ENCODE peak calls at places on chromosomes 13 and 19, in nine cellular contexts. F is brain microvascular endothelial cell, A is AG04450, Q is psoas muscle, T is GM20000, I is RWPE1, H is body of pancreas, C is vagina, Y is HFFc6. W is an unnamed sample.

GRCh38 chr13:30577381-30577780 is 40.3 kb upstream of the USPL1 start:
- DNase-seq in Q (no peak), F (peak), A (peak), H (no peak), T (peak), C (no peak), Y (peak), I (peak), W (peak)

GRCh38 chr13:110126391-110126961 is 180.5 kb downstream of the COL4A1 start:
- DNase-seq in F (peak), C (no peak), A (peak), T (no peak), Q (peak), I (peak), Y (peak), H (peak), W (peak)

GRCh38 chr19:51994048-51994644 is 7.5 kb upstream of the ZNF350 start:
- DNase-seq in I (no peak), Q (no peak), Y (no peak), T (no peak), A (no peak), F (no peak), H (no peak), C (no peak), W (no peak)

GRCh38 chr19:48874309-48875135 is 2.3 kb downstream of the PPP1R15A start:
- DNase-seq in F (peak), C (no peak), T (no peak), A (no peak), Q (peak), I (no peak), Y (peak), H (peak), W (peak)

GRCh38 chr19:45406957-45407375 is 522 bp downstream of the POLR1G start:
- DNase-seq in I (no peak), Y (no peak), T (no peak), H (no peak), C (no peak), Q (no peak), F (no peak), A (no peak), W (no peak)

GRCh38 chr13:29162638-29163037 is 342.5 kb downstream of the MTUS2 start:
- DNase-seq in A (no peak), Q (no peak), I (no peak), H (no peak), F (no peak), Y (peak), T (no peak), C (no peak), W (no peak)

GRCh38 chr13:76711515-76712182 is 174.6 kb downstream of the KCTD12 start:
- DNase-seq in C (no peak), F (peak), Y (peak), H (no peak), A (peak), T (no peak), Q (no peak), I (peak), W (no peak)

GRCh38 chr13:46339035-46339666 is 47.9 kb downstream of the RUBCNL start:
- DNase-seq in A (no peak), T (peak), F (peak), Q (no peak), H (peak), C (no peak), I (no peak), Y (peak), W (no peak)

GRCh38 chr13:39637890-39638289 is 17.6 kb upstream of the COG6 start:
- DNase-seq in T (no peak), Y (no peak), C (no peak), F (no peak), H (no peak), I (no peak), A (no peak), Q (no peak), W (no peak)

GRCh38 chr13:99218969-99219368 is 18.3 kb downstream of the UBAC2 start:
- DNase-seq in A (no peak), Y (no peak), Q (no peak), F (no peak), C (no peak), H (no peak), I (no peak), T (no peak), W (no peak)

GRCh38 chr13:98451676-98452105 is 125.2 kb downstream of the STK24 start:
- DNase-seq in F (peak), Y (no peak), T (no peak), C (no peak), I (no peak), Q (peak), A (no peak), H (peak), W (no peak)

GRCh38 chr13:92097337-92097903 is 699.0 kb downstream of the GPC5 start:
- DNase-seq in I (no peak), Q (no peak), H (no peak), F (no peak), Y (no peak), T (no peak), A (no peak), C (no peak), W (no peak)

GRCh38 chr19:17075860-17076538 is 422 bp downstream of the MYO9B start:
- DNase-seq in H (peak), T (peak), C (no peak), A (no peak), I (peak), Y (no peak), Q (peak), F (peak), W (no peak)

GRCh38 chr13:32837307-32837972 is 178.8 kb upstream of the KL start:
- DNase-seq in Y (no peak), C (no peak), T (no peak), H (no peak), I (no peak), Q (no peak), A (no peak), F (no peak), W (no peak)

GRCh38 chr13:50942630-50943311 is 33.2 kb downstream of the RNASEH2B start:
- DNase-seq in T (no peak), C (no peak), I (no peak), H (no peak), A (no peak), F (no peak), Y (no peak), Q (no peak), W (no peak)

GRCh38 chr19:367561-367960 is 23.0 kb upstream of the MIER2 start:
- DNase-seq in H (no peak), Q (no peak), I (no peak), C (no peak), F (no peak), A (no peak), Y (no peak), T (no peak), W (no peak)

GRCh38 chr19:41839211-41839610 is 5.3 kb downstream of the LYPD4 start:
- DNase-seq in Q (no peak), C (no peak), H (no peak), F (no peak), Y (no peak), I (no peak), T (no peak), A (no peak), W (no peak)

GRCh38 chr13:84658881-84659661 is 776.8 kb upstream of the SLITRK1 start:
- DNase-seq in I (no peak), F (no peak), Y (no peak), C (no peak), A (no peak), H (no peak), T (no peak), Q (no peak), W (no peak)

GRCh38 chr13:29948791-29949190 is 98.4 kb upstream of the UBL3 start:
- DNase-seq in I (no peak), Y (no peak), A (no peak), C (no peak), F (no peak), H (no peak), Q (no peak), T (no peak), W (no peak)

GRCh38 chr13:106446011-106446410 is 89.5 kb downstream of the EFNB2 start:
- DNase-seq in I (no peak), A (no peak), Q (no peak), C (no peak), H (no peak), F (peak), Y (peak), T (no peak), W (no peak)

GRCh38 chr13:75685239-75685697 is 49.1 kb downstream of the LMO7 start:
- DNase-seq in F (peak), C (no peak), H (no peak), I (no peak), Q (no peak), T (no peak), A (peak), Y (peak), W (no peak)
- TF ChIP-seq CTCF in F (peak), C (no peak), H (no peak), I (no peak), Q (no peak), T (no peak), A (peak), Y (peak), W (peak)

DNA sequence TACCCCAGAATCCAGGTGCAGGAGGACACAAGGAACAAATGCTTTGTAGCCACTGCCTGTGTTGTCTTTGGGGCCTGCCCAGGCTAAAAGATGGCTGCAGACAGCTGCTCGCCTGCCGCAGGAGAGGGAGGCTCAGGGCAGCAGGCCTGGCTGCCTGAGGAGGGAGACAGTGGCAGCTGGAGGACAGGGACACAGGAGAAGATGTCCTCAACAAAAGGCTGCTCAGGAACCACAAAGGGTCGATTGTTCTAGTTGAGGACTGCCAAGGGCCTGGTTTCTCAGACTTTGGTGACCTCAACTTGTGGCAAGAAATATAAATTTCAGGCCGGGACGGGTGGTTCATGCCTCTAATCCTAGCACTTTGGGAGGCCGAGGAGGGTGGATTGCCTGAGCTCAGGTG is 7.6 kb downstream of the SIRT2 start:
- DNase-seq in H (no peak), I (no peak), Y (no peak), T (no peak), A (no peak), F (no peak), Q (no peak), C (no peak), W (no peak)
- TF ChIP-seq CTCF in H (no peak), I (no peak), Y (no peak), T (no peak), A (no peak), F (no peak), Q (no peak), C (no peak), W (no peak)

GRCh38 chr19:8001651-8001994 is 3.8 kb downstream of the ELAVL1 start:
- DNase-seq in A (no peak), I (no peak), Y (no peak), H (no peak), C (no peak), F (no peak), Q (no peak), T (no peak), W (no peak)
- TF ChIP-seq CTCF in A (no peak), I (no peak), Y (no peak), H (no peak), C (no peak), F (no peak), Q (no peak), T (no peak), W (peak)

DNA sequence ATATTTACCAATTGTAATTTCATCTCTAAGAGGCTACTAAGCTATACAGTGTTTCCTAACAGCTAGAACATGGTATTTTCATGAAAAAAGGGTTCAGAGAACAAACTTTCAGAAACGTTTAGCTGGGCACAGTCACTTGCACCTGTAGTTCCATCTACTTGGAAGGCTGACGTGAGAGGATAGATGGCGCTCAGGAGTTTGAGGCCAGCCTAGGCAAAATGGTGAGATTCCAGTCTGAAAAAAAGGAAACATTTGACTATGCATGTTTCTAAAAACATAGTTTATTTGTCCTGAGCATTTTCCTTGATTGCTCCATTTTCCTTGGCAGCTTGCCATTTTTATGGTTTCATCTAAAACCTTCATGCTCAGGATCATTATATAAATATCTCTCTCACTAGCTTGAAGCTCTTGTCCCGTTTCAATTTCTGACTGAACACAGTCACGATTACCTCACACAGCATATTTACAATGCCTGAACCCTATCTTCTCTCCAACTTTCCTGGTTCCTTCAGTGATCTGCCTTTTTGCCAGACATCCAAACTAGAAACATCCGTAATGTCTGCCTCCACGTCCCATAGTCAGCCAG is 200.8 kb downstream of the RGCC start:
- DNase-seq in F (peak), Q (no peak), Y (no peak), T (no peak), I (no peak), A (peak), C (no peak), H (no peak), W (no peak)
- TF ChIP-seq CTCF in F (peak), Q (no peak), Y (no peak), T (no peak), I (no peak), A (peak), C (no peak), H (no peak), W (peak)

GRCh38 chr13:112188298-112188610 is 121.3 kb downstream of the SOX1 start:
- DNase-seq in T (no peak), Q (no peak), C (no peak), Y (no peak), I (no peak), F (no peak), H (no peak), A (no peak), W (no peak)
- TF ChIP-seq CTCF in T (no peak), Q (no peak), C (no peak), Y (no peak), I (no peak), F (no peak), H (no peak), A (no peak), W (no peak)

DNA sequence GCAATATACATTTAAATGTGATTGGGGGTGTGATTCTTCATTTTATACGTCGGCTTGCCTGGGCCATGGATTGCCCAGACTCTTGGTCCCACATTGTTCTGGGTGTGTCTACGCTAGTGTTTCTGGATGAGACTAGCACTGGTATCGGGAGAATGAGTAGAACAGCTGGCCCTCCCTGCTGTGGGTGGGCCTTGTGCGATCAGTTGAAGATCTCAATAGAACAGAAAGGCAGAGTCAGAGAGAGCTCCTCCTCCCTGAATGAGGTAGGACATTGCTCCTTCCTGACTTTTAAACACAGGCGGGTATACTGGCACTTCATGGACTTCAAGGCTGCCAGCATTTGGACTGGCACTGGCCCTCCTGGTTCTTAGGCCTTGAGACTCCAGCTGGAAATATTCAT is 603.0 kb downstream of the LIG4 start:
- DNase-seq in Y (no peak), Q (no peak), F (no peak), T (no peak), I (no peak), H (no peak), C (no peak), A (no peak), W (no peak)
- TF ChIP-seq CTCF in Y (no peak), Q (no peak), F (no peak), T (no peak), I (no peak), H (no peak), C (no peak), A (no peak), W (no peak)

DNA sequence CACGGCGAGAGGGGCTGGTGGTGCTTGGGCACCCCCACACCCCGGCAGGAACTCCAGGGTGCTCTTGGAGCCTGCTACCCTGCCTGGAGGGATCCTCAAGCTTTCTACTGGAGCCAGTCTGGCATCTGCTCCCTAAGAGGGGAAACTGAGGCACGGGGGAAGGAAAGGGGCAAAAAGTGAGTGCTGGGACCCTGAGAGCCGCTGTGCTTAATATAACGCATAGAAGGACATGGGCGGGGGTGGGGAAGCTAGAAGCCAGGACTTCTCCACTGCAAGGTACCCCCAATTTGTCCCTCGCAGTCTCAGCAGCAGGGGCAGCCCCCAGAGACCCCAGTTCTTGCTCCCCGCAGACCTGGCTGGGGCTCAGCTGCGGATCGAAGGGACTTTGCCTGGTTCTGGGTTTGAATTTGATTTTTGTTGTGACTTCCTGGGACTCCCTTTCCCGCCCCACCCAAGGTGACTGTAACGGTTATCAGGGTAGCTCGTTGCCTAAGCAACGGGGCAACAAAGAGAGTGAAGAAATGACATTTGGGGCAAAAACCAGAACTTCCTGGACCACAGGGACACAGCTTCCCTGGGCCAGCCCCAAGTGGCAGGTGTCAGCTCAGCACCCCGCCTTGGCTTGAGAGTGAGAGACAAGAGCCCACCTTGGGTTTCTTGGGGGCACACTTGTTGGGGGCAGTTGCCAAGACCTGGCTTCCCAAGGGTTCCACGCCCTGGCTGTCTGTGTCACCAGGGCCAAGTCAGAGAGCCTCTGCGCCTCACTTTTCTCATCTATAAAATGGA is 638 bp downstream of the ADGRE5 start:
- DNase-seq in T (no peak), I (peak), Y (peak), C (no peak), H (peak), A (no peak), F (peak), Q (peak), W (no peak)
- TF ChIP-seq CTCF in T (no peak), I (no peak), Y (no peak), C (no peak), H (no peak), A (no peak), F (no peak), Q (no peak), W (no peak)

DNA sequence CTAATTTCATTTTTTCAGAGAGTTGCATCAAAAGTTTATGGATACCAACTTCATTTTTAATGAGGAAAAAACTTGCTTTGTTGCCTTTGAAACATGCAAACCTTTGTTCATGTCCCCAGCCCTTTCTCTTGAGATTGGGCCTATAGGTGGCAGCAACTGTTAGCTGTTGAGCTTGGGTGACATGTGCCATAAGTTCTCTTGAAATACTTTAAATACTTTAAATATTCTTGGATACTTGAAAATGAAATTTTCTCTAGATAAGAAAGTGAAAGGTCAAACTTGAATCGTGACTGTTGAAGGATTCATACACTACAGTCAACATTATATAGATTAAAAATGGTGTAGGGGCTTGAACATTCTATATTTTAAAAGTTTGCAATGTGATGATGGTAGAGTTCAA is 294.9 kb downstream of the NDFIP2 start:
- DNase-seq in H (peak), Y (peak), I (peak), F (peak), C (no peak), A (peak), T (peak), Q (no peak), W (no peak)
- TF ChIP-seq CTCF in H (peak), Y (peak), I (peak), F (peak), C (no peak), A (peak), T (no peak), Q (peak), W (peak)

DNA sequence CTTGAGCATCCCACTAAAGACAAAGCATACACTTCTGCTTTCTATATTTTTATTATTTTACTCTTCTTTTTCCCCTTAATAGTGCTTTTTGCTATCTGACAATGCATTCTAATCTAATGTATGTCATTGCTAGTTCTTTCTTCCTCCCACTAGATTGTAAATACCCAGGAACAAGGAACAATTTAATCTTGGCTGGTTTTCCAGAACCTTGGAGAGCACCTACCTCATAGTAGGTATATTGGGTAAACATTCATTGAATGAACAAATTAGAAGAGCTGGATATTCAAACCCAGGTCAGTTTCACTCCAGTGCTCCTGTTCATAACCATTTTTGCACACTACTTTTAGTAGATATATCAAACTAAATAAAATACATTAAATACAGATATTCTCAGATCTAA is 1617.6 kb upstream of the SLC10A2 start:
- DNase-seq in C (no peak), F (no peak), Y (no peak), Q (no peak), T (no peak), H (no peak), I (no peak), A (no peak), W (no peak)
- TF ChIP-seq CTCF in C (no peak), F (no peak), Y (no peak), Q (no peak), T (no peak), H (no peak), I (no peak), A (no peak), W (no peak)

GRCh38 chr19:49916839-49917733 is 11.9 kb upstream of the ATF5 start:
- DNase-seq in I (no peak), H (no peak), C (no peak), T (no peak), A (no peak), Y (no peak), Q (no peak), F (no peak), W (no peak)
- TF ChIP-seq CTCF in I (no peak), H (no peak), C (no peak), T (peak), A (no peak), Y (peak), Q (no peak), F (peak), W (peak)